ENCODE peak calls at places on chromosomes 4 and X, in five cellular contexts. U, M, A, Z and I are unnamed samples.

GRCh38 chr4:9781343-9782135 is at the start of gene DRD5:
- DNase-seq in U (no peak), M (no peak), A (peak; percentile 32), Z (no peak), I (no peak)

GRCh38 chr4:186634591-186635128 is 79.3 kb upstream of the MTNR1A start:
- DNase-seq in U (no peak), M (no peak), A (no peak), Z (no peak), I (no peak)

GRCh38 chrX:118254611-118255010 is 91.3 kb upstream of the WDR44 start:
- DNase-seq in U (no peak), M (no peak), A (peak; percentile 72), Z (no peak), I (peak; percentile 13)

GRCh38 chrX:39063037-39063436 is 261.8 kb downstream of the MID1IP1 start:
- DNase-seq in U (no peak), M (peak; percentile 70), A (no peak), Z (no peak), I (no peak)

GRCh38 chr4:100314057-100314456 is 123.8 kb upstream of the DDIT4L start:
- DNase-seq in U (no peak), M (no peak), A (no peak), Z (no peak), I (no peak)

GRCh38 chr4:81781824-81782223 is 310.1 kb upstream of the RASGEF1B start:
- DNase-seq in U (no peak), M (no peak), A (no peak), Z (no peak), I (no peak)

GRCh38 chr4:183443609-183444148 is 757 bp upstream of the CDKN2AIP start:
- DNase-seq in U (no peak), M (peak; percentile 83), A (no peak), Z (no peak), I (no peak)

GRCh38 chr4:24394041-24394440 is 190.3 kb downstream of the DHX15 start:
- DNase-seq in U (no peak), M (no peak), A (no peak), Z (no peak), I (no peak)

GRCh38 chr4:80425701-80426100 is 90.2 kb downstream of the CFAP299 start:
- DNase-seq in U (no peak), M (no peak), A (no peak), Z (no peak), I (no peak)

GRCh38 chr4:74613266-74613665 is 168.3 kb downstream of the AREG start:
- DNase-seq in U (no peak), M (no peak), A (no peak), Z (no peak), I (no peak)

GRCh38 chr4:28686618-28687017 is 1826.0 kb downstream of the STIM2 start:
- DNase-seq in U (no peak), M (no peak), A (peak; percentile 60), Z (no peak), I (peak; percentile 6)

GRCh38 chrX:107672955-107673378 is 44.7 kb downstream of the PRPS1 start:
- DNase-seq in U (peak; percentile 27), M (peak; percentile 91), A (peak; percentile 94), Z (peak; percentile 92), I (peak; percentile 45)

GRCh38 chr4:144411700-144412099 is 234.3 kb upstream of the HHIP start:
- DNase-seq in U (no peak), M (no peak), A (no peak), Z (no peak), I (no peak)

DNA sequence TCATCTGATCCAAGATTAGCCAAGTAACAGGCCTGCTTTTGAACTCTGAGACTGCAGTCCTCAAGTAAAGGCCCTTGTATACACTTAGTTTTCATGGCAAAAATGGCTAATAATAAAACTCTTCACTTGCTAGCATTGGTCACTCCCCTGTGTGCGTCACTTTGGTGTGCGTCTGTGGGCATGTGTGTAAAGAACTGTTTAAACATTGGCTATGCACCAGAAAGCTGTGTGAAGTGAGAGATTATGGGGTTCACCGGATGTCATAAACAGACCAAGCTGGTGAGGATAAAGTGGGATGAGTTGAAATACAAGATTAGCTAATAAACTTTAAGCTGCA is 108.6 kb upstream of the SLC4A4 start:
- DNase-seq in U (no peak), M (no peak), A (no peak), Z (peak; percentile 69), I (no peak)
- TF ChIP-seq CTCF in U (no peak), M (no peak), A (no peak), Z (no peak), I (no peak)

GRCh38 chr4:133151681-133152329 is 2.7 kb downstream of the PCDH10 start:
- DNase-seq in U (no peak), M (no peak), A (peak; percentile 58), Z (peak; percentile 66), I (peak; percentile 8)
- TF ChIP-seq CTCF in U (peak; percentile 1), M (no peak), A (peak; percentile 42), Z (peak; percentile 7), I (no peak)

DNA sequence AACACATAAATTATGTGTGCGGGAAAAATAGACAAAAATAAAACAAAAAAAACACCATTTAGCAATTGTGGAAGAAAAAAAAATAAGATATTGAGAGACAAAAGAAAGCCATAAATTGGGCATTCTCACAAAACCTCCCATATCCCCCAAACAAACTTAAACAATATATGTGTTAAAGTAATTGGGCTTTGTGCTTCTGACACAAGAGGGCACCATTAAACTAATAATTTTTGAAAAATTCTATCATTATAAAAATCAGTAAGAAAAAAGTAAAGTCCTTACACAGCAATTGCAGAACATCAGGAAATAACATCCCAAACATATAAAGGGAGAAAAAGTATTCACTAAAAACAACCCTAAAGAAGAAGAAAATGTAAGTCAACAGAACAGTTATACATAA is 880.7 kb downstream of the TECRL start:
- DNase-seq in U (no peak), M (no peak), A (no peak), Z (no peak), I (no peak)
- TF ChIP-seq CTCF in U (no peak), M (no peak), A (peak; percentile 50), Z (no peak), I (no peak)

GRCh38 chr4:156475322-156475721 is 496.3 kb downstream of the PDGFC start:
- DNase-seq in U (peak; percentile 39), M (no peak), A (peak; percentile 40), Z (no peak), I (peak; percentile 6)
- TF ChIP-seq CTCF in U (peak; percentile 53), M (peak; percentile 33), A (peak; percentile 67), Z (peak; percentile 70), I (no peak)

DNA sequence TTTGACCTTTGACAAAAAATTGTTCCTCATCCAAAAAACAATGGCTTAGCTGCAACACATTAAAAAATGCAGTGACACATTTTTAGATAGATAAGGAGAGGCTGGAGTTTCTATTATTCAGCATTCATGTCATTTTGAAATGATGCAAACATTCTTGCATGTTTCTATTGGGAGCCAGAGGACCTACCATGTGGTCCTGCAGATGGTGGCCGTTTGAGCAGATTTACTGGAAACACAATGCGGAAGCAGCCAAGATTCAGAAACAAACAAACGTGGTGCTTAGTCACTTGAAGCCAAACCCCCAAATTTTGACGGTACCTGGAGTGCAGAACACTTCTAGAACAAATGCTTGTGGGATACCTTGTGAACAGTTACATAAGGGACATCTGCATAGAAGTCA is 456.7 kb downstream of the PCDH18 start:
- DNase-seq in U (no peak), M (no peak), A (no peak), Z (no peak), I (no peak)
- TF ChIP-seq CTCF in U (no peak), M (no peak), A (no peak), Z (no peak), I (no peak)

GRCh38 chr4:180028682-180029081 is 2214.5 kb upstream of the TENM3 start:
- DNase-seq in U (no peak), M (no peak), A (peak; percentile 77), Z (no peak), I (no peak)
- TF ChIP-seq CTCF in U (no peak), M (no peak), A (peak; percentile 59), Z (no peak), I (peak; percentile 18)

GRCh38 chr4:76767983-76768382 is 130.0 kb downstream of the SOWAHB start:
- DNase-seq in U (no peak), M (no peak), A (no peak), Z (no peak), I (no peak)

GRCh38 chr4:76772498-76773106 is 125.3 kb downstream of the SOWAHB start:
- DNase-seq in U (no peak), M (no peak), A (peak; percentile 46), Z (no peak), I (no peak)
- TF ChIP-seq CTCF in U (no peak), M (no peak), A (no peak), Z (no peak), I (no peak)